ENCODE peak calls at places on chromosome 16, in ten cellular contexts. A is heart right ventricle, W is kidney, J is GM12878, I is cardiac muscle cell, H is stomach, C is HFF-Myc, D is A549, B is transverse colon, Z is AG10803. Y is an unnamed sample.

GRCh38 chr16:52184336-52184735 is 362.6 kb downstream of the TOX3 start:
- DNase-seq in H (no peak), B (no peak), D (no peak), C (no peak), J (no peak), I (no peak), W (no peak), A (no peak), Z (no peak), Y (no peak)

GRCh38 chr16:8660841-8661301 is 13.5 kb upstream of the ABAT start:
- DNase-seq in A (peak; percentile 40), D (peak; percentile 47), C (peak; percentile 22), J (no peak), B (peak; percentile 73), H (peak; percentile 82), Z (peak; percentile 47), I (peak; percentile 82), W (peak; percentile 83), Y (peak; percentile 64)

GRCh38 chr16:58440094-58440493 is 47.8 kb downstream of the GINS3 start:
- DNase-seq in W (no peak), I (no peak), A (no peak), Z (no peak), J (no peak), C (no peak), H (no peak), D (no peak), B (no peak), Y (no peak)

GRCh38 chr16:55048745-55049144 is 118.1 kb downstream of the IRX5 start:
- DNase-seq in J (no peak), C (no peak), W (no peak), H (no peak), B (no peak), A (no peak), I (peak; percentile 17), D (no peak), Z (no peak), Y (no peak)

GRCh38 chr16:80971814-80972213 is 34.9 kb downstream of the CMC2 start:
- DNase-seq in I (no peak), C (no peak), D (no peak), B (no peak), A (no peak), H (no peak), W (no peak), Z (no peak), J (no peak), Y (no peak)

GRCh38 chr16:80766798-80767197 is 37.6 kb downstream of the CDYL2 start:
- DNase-seq in C (no peak), D (no peak), I (no peak), J (no peak), A (no peak), W (no peak), Z (no peak), H (no peak), B (no peak), Y (no peak)

GRCh38 chr16:13957197-13958078 is 37.5 kb downstream of the ERCC4 start:
- DNase-seq in D (peak; percentile 76), H (peak; percentile 56), I (no peak), Z (peak; percentile 93), B (peak; percentile 69), A (peak; percentile 51), J (peak; percentile 56), W (peak; percentile 93), C (peak; percentile 89), Y (peak; percentile 98)

GRCh38 chr16:27080870-27081269 is 14.1 kb downstream of the C16orf82 start:
- DNase-seq in B (no peak), I (no peak), H (no peak), A (no peak), C (no peak), J (no peak), Z (no peak), D (peak; percentile 35), W (no peak), Y (no peak)

GRCh38 chr16:89452241-89452640 is 38.1 kb downstream of the ANKRD11 start:
- DNase-seq in D (no peak), I (no peak), W (no peak), J (no peak), Z (no peak), H (no peak), A (no peak), C (no peak), B (no peak), Y (no peak)

GRCh38 chr16:89455178-89455577 is 35.2 kb downstream of the ANKRD11 start:
- DNase-seq in C (no peak), A (no peak), B (no peak), I (no peak), H (no peak), Z (no peak), D (no peak), J (peak; percentile 31), W (no peak), Y (no peak)

GRCh38 chr16:89452925-89453324 is 37.4 kb downstream of the ANKRD11 start:
- DNase-seq in A (no peak), H (no peak), J (no peak), C (no peak), Z (no peak), B (no peak), W (no peak), I (no peak), D (no peak), Y (no peak)

GRCh38 chr16:89455692-89456091 is 34.7 kb downstream of the ANKRD11 start:
- DNase-seq in D (no peak), C (no peak), H (no peak), W (no peak), J (no peak), I (no peak), Z (no peak), A (no peak), B (no peak), Y (no peak)

GRCh38 chr16:89453662-89454321 is 36.6 kb downstream of the ANKRD11 start:
- DNase-seq in H (peak; percentile 51), W (no peak), C (no peak), A (peak; percentile 29), D (peak; percentile 56), J (no peak), I (no peak), Z (no peak), B (no peak), Y (no peak)
- TF ChIP-seq CTCF in H (no peak), W (peak; percentile 13), C (peak; percentile 24), A (peak; percentile 39), D (no peak), J (no peak), I (peak; percentile 43), Z (peak; percentile 17), B (no peak), Y (peak; percentile 30)

GRCh38 chr16:3112881-3113574 is 642 bp downstream of the ZNF205 start:
- DNase-seq in B (no peak), W (peak; percentile 36), D (no peak), C (no peak), H (no peak), I (no peak), A (no peak), J (no peak), Z (no peak), Y (no peak)
- H3K4me3 ChIP-seq in B (peak overlapping the region; percentile 68), W (peak overlapping the region; percentile 81), D (peak overlapping the region; percentile 84), C (peak overlapping the region; percentile 97), H (peak overlapping the region; percentile 62), I (peak overlapping the region; percentile 99), A (peak overlapping the region; percentile 64), J (peak overlapping the region; percentile 55), Z (peak overlapping the region; percentile 94), Y (peak overlapping the region; percentile 92)

GRCh38 chr16:10514369-10515055 is 65.9 kb downstream of the EMP2 start:
- DNase-seq in B (peak; percentile 37), H (peak; percentile 65), J (no peak), Z (peak; percentile 70), A (no peak), C (no peak), D (peak; percentile 40), W (no peak), I (peak; percentile 70), Y (peak; percentile 69)
- TF ChIP-seq CTCF in B (peak; percentile 59), H (peak; percentile 19), J (peak; percentile 48), Z (peak; percentile 60), A (peak; percentile 76), C (peak; percentile 35), D (peak; percentile 89), W (peak; percentile 51), I (peak; percentile 52), Y (peak; percentile 41)

DNA sequence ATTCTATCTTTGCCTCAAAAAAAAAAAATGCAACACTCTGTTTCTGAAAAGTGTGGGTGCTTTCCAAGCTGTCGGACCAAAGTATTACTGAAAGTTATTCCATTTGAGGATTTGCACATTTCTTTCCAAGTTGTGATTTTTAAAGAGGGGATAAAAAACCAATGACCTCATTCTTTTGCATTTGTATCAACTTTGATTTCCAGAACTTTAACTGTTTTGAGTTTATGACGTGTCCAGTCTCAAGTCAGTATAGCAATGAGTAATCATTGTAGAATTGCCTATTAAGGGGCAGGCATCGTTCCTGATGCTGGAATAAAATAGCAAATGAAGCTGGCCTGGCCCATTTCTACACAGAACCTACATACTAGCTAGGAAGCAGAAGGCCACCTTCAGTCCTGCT is 229.6 kb upstream of the RBFOX1 start:
- DNase-seq in D (no peak), W (no peak), Z (no peak), A (no peak), B (no peak), I (no peak), J (no peak), H (no peak), C (no peak), Y (no peak)
- H3K4me3 ChIP-seq in D (no peak overlapping the region), W (no peak overlapping the region), Z (no peak overlapping the region), A (no peak overlapping the region), B (no peak overlapping the region), I (no peak overlapping the region), J (no peak overlapping the region), H (no peak overlapping the region), C (no peak overlapping the region), Y (no peak overlapping the region)

Y was measured in astrocyte of the spinal cord.